ENCODE peak calls at places on chromosomes 4 and X, in nine cellular contexts. One of them, this sample, is unnamed.

GRCh38 chrX:112889400-112889799 is 48.8 kb upstream of the AMOT start:
- DNase-seq in CD8-positive, alpha-beta T cell: no peak
- DNase-seq in SK-N-SH: no peak
- DNase-seq in type B pancreatic cell: no peak
- DNase-seq in H9: no peak
- DNase-seq in mesothelial cell of epicardium: no peak
- DNase-seq in tibial artery: no peak
- DNase-seq in AG04450: no peak
- DNase-seq in heart right ventricle: no peak
- DNase-seq in this sample: no peak

GRCh38 chr4:27278615-27279014 is 418.0 kb downstream of the STIM2 start:
- DNase-seq in H9: peak
- DNase-seq in tibial artery: no peak
- DNase-seq in mesothelial cell of epicardium: peak
- DNase-seq in AG04450: no peak
- DNase-seq in heart right ventricle: no peak
- DNase-seq in type B pancreatic cell: peak
- DNase-seq in SK-N-SH: no peak
- DNase-seq in CD8-positive, alpha-beta T cell: no peak
- DNase-seq in this sample: no peak

GRCh38 chrX:39857780-39858179 is 240.0 kb downstream of the BCOR start:
- DNase-seq in CD8-positive, alpha-beta T cell: no peak
- DNase-seq in heart right ventricle: no peak
- DNase-seq in mesothelial cell of epicardium: no peak
- DNase-seq in AG04450: no peak
- DNase-seq in SK-N-SH: no peak
- DNase-seq in H9: no peak
- DNase-seq in tibial artery: no peak
- DNase-seq in type B pancreatic cell: no peak
- DNase-seq in this sample: no peak

GRCh38 chrX:40144576-40144975 is 46.8 kb upstream of the BCOR start:
- DNase-seq in tibial artery: no peak
- DNase-seq in type B pancreatic cell: no peak
- DNase-seq in CD8-positive, alpha-beta T cell: no peak
- DNase-seq in heart right ventricle: no peak
- DNase-seq in AG04450: no peak
- DNase-seq in H9: peak
- DNase-seq in SK-N-SH: no peak
- DNase-seq in mesothelial cell of epicardium: no peak
- DNase-seq in this sample: no peak

GRCh38 chr4:145779319-145779801 is 99.4 kb downstream of the C4orf51 start:
- DNase-seq in type B pancreatic cell: no peak
- DNase-seq in CD8-positive, alpha-beta T cell: no peak
- DNase-seq in heart right ventricle: no peak
- DNase-seq in SK-N-SH: no peak
- DNase-seq in AG04450: no peak
- DNase-seq in tibial artery: no peak
- DNase-seq in mesothelial cell of epicardium: no peak
- DNase-seq in H9: no peak
- DNase-seq in this sample: no peak

GRCh38 chr4:185143596-185143969 is 517 bp downstream of the SLC25A4 start:
- DNase-seq in tibial artery: peak
- DNase-seq in SK-N-SH: peak
- DNase-seq in CD8-positive, alpha-beta T cell: peak
- DNase-seq in heart right ventricle: peak
- DNase-seq in mesothelial cell of epicardium: no peak
- DNase-seq in AG04450: no peak
- DNase-seq in H9: no peak
- DNase-seq in type B pancreatic cell: no peak
- DNase-seq in this sample: no peak

GRCh38 chrX:1587161-1587560 is 4.2 kb upstream of the AKAP17A start:
- DNase-seq in CD8-positive, alpha-beta T cell: no peak
- DNase-seq in tibial artery: no peak
- DNase-seq in SK-N-SH: no peak
- DNase-seq in mesothelial cell of epicardium: no peak
- DNase-seq in type B pancreatic cell: no peak
- DNase-seq in heart right ventricle: no peak
- DNase-seq in AG04450: no peak
- DNase-seq in H9: no peak
- DNase-seq in this sample: no peak

GRCh38 chrX:149131780-149132179 is 373.3 kb downstream of the IDS start:
- DNase-seq in SK-N-SH: no peak
- DNase-seq in tibial artery: no peak
- DNase-seq in AG04450: no peak
- DNase-seq in heart right ventricle: no peak
- DNase-seq in type B pancreatic cell: no peak
- DNase-seq in H9: no peak
- DNase-seq in mesothelial cell of epicardium: no peak
- DNase-seq in CD8-positive, alpha-beta T cell: no peak
- DNase-seq in this sample: no peak

GRCh38 chr4:706834-707598 is 1.4 kb downstream of the PCGF3 start:
- DNase-seq in AG04450: no peak
- DNase-seq in H9: no peak
- DNase-seq in SK-N-SH: no peak
- DNase-seq in mesothelial cell of epicardium: no peak
- DNase-seq in tibial artery: no peak
- DNase-seq in type B pancreatic cell: no peak
- DNase-seq in heart right ventricle: no peak
- DNase-seq in CD8-positive, alpha-beta T cell: no peak
- DNase-seq in this sample: no peak

GRCh38 chrX:40719218-40719617 is 16.1 kb downstream of the MED14 start:
- DNase-seq in heart right ventricle: no peak
- DNase-seq in H9: no peak
- DNase-seq in AG04450: peak
- DNase-seq in mesothelial cell of epicardium: no peak
- DNase-seq in tibial artery: no peak
- DNase-seq in type B pancreatic cell: no peak
- DNase-seq in CD8-positive, alpha-beta T cell: no peak
- DNase-seq in SK-N-SH: no peak
- DNase-seq in this sample: no peak

GRCh38 chrX:447052-447451 is 60.3 kb upstream of the PPP2R3B start:
- DNase-seq in mesothelial cell of epicardium: no peak
- DNase-seq in AG04450: no peak
- DNase-seq in type B pancreatic cell: no peak
- DNase-seq in tibial artery: no peak
- DNase-seq in heart right ventricle: no peak
- DNase-seq in CD8-positive, alpha-beta T cell: no peak
- DNase-seq in SK-N-SH: no peak
- DNase-seq in H9: no peak
- DNase-seq in this sample: no peak

GRCh38 chr4:154164931-154165839 is 326.4 kb downstream of the DCHS2 start:
- DNase-seq in AG04450: peak
- DNase-seq in tibial artery: peak
- DNase-seq in mesothelial cell of epicardium: no peak
- DNase-seq in CD8-positive, alpha-beta T cell: no peak
- DNase-seq in type B pancreatic cell: no peak
- DNase-seq in SK-N-SH: no peak
- DNase-seq in heart right ventricle: no peak
- DNase-seq in H9: no peak
- DNase-seq in this sample: no peak

GRCh38 chr4:160406426-160406825 is 1303.5 kb downstream of the RAPGEF2 start:
- DNase-seq in SK-N-SH: no peak
- DNase-seq in AG04450: no peak
- DNase-seq in CD8-positive, alpha-beta T cell: no peak
- DNase-seq in heart right ventricle: no peak
- DNase-seq in tibial artery: no peak
- DNase-seq in mesothelial cell of epicardium: no peak
- DNase-seq in H9: no peak
- DNase-seq in type B pancreatic cell: no peak
- DNase-seq in this sample: no peak

GRCh38 chrX:11100281-11101035 is 10.7 kb upstream of the HCCS start:
- DNase-seq in tibial artery: no peak
- DNase-seq in AG04450: peak
- DNase-seq in SK-N-SH: peak
- DNase-seq in heart right ventricle: peak
- DNase-seq in CD8-positive, alpha-beta T cell: no peak
- DNase-seq in type B pancreatic cell: no peak
- DNase-seq in mesothelial cell of epicardium: no peak
- DNase-seq in H9: peak
- DNase-seq in this sample: no peak

GRCh38 chr4:33924239-33924638 is 2320.1 kb downstream of the ARAP2 start:
- DNase-seq in heart right ventricle: no peak
- DNase-seq in SK-N-SH: no peak
- DNase-seq in mesothelial cell of epicardium: no peak
- DNase-seq in AG04450: peak
- DNase-seq in H9: peak
- DNase-seq in tibial artery: no peak
- DNase-seq in type B pancreatic cell: no peak
- DNase-seq in CD8-positive, alpha-beta T cell: no peak
- DNase-seq in this sample: no peak

GRCh38 chr4:150722908-150723362 is 141.0 kb downstream of the MAB21L2 start:
- DNase-seq in AG04450: no peak
- DNase-seq in SK-N-SH: no peak
- DNase-seq in H9: peak
- DNase-seq in tibial artery: peak
- DNase-seq in CD8-positive, alpha-beta T cell: no peak
- DNase-seq in heart right ventricle: peak
- DNase-seq in type B pancreatic cell: no peak
- DNase-seq in mesothelial cell of epicardium: no peak
- DNase-seq in this sample: no peak

GRCh38 chr4:26787461-26788340 is 72.9 kb upstream of the STIM2 start:
- DNase-seq in CD8-positive, alpha-beta T cell: peak
- DNase-seq in H9: peak
- DNase-seq in mesothelial cell of epicardium: no peak
- DNase-seq in SK-N-SH: no peak
- DNase-seq in heart right ventricle: peak
- DNase-seq in tibial artery: no peak
- DNase-seq in AG04450: no peak
- DNase-seq in type B pancreatic cell: no peak
- DNase-seq in this sample: no peak

GRCh38 chrX:54776987-54777672 is 20.9 kb downstream of the ITIH6 start:
- DNase-seq in AG04450: no peak
- DNase-seq in SK-N-SH: no peak
- DNase-seq in tibial artery: no peak
- DNase-seq in H9: no peak
- DNase-seq in CD8-positive, alpha-beta T cell: no peak
- DNase-seq in type B pancreatic cell: no peak
- DNase-seq in heart right ventricle: no peak
- DNase-seq in mesothelial cell of epicardium: no peak
- DNase-seq in this sample: no peak

GRCh38 chr4:147059064-147059731 is 113.5 kb upstream of the TTC29 start:
- DNase-seq in mesothelial cell of epicardium: no peak
- DNase-seq in H9: no peak
- DNase-seq in AG04450: no peak
- DNase-seq in SK-N-SH: no peak
- DNase-seq in heart right ventricle: no peak
- DNase-seq in tibial artery: no peak
- DNase-seq in CD8-positive, alpha-beta T cell: no peak
- DNase-seq in type B pancreatic cell: no peak
- DNase-seq in this sample: no peak

GRCh38 chr4:82839624-82840023 is 41.0 kb upstream of the SCD5 start:
- DNase-seq in mesothelial cell of epicardium: no peak
- DNase-seq in tibial artery: no peak
- DNase-seq in CD8-positive, alpha-beta T cell: no peak
- DNase-seq in type B pancreatic cell: no peak
- DNase-seq in SK-N-SH: no peak
- DNase-seq in heart right ventricle: no peak
- DNase-seq in H9: no peak
- DNase-seq in AG04450: no peak
- DNase-seq in this sample: no peak

GRCh38 chr4:122711893-122712292 is 20.6 kb upstream of the BBS12 start:
- DNase-seq in type B pancreatic cell: no peak
- DNase-seq in tibial artery: no peak
- DNase-seq in heart right ventricle: no peak
- DNase-seq in SK-N-SH: no peak
- DNase-seq in mesothelial cell of epicardium: no peak
- DNase-seq in AG04450: no peak
- DNase-seq in H9: no peak
- DNase-seq in CD8-positive, alpha-beta T cell: no peak
- DNase-seq in this sample: no peak

GRCh38 chrX:109840585-109840984 is 107.5 kb upstream of the ACSL4 start:
- DNase-seq in CD8-positive, alpha-beta T cell: no peak
- DNase-seq in mesothelial cell of epicardium: no peak
- DNase-seq in tibial artery: peak
- DNase-seq in SK-N-SH: no peak
- DNase-seq in AG04450: peak
- DNase-seq in H9: no peak
- DNase-seq in heart right ventricle: peak
- DNase-seq in type B pancreatic cell: no peak
- DNase-seq in this sample: peak

GRCh38 chr4:136680761-136681160 is 851.5 kb downstream of the PCDH18 start:
- DNase-seq in H9: no peak
- DNase-seq in type B pancreatic cell: no peak
- DNase-seq in mesothelial cell of epicardium: no peak
- DNase-seq in heart right ventricle: no peak
- DNase-seq in tibial artery: no peak
- DNase-seq in CD8-positive, alpha-beta T cell: no peak
- DNase-seq in SK-N-SH: no peak
- DNase-seq in AG04450: no peak
- DNase-seq in this sample: no peak
- TF ChIP-seq CTCF in H9: no peak
- TF ChIP-seq CTCF in type B pancreatic cell: no peak
- TF ChIP-seq CTCF in mesothelial cell of epicardium: no peak
- TF ChIP-seq CTCF in heart right ventricle: no peak
- TF ChIP-seq CTCF in tibial artery: no peak
- TF ChIP-seq CTCF in CD8-positive, alpha-beta T cell: no peak
- TF ChIP-seq CTCF in SK-N-SH: no peak
- TF ChIP-seq CTCF in AG04450: no peak
- TF ChIP-seq CTCF in this sample: no peak

GRCh38 chrX:132820675-132821074 is 137.8 kb downstream of the HS6ST2 start:
- DNase-seq in SK-N-SH: no peak
- DNase-seq in tibial artery: no peak
- DNase-seq in AG04450: no peak
- DNase-seq in type B pancreatic cell: no peak
- DNase-seq in CD8-positive, alpha-beta T cell: no peak
- DNase-seq in mesothelial cell of epicardium: no peak
- DNase-seq in heart right ventricle: no peak
- DNase-seq in H9: no peak
- DNase-seq in this sample: no peak
- TF ChIP-seq CTCF in SK-N-SH: no peak
- TF ChIP-seq CTCF in tibial artery: no peak
- TF ChIP-seq CTCF in AG04450: no peak
- TF ChIP-seq CTCF in type B pancreatic cell: no peak
- TF ChIP-seq CTCF in CD8-positive, alpha-beta T cell: no peak
- TF ChIP-seq CTCF in mesothelial cell of epicardium: no peak
- TF ChIP-seq CTCF in heart right ventricle: no peak
- TF ChIP-seq CTCF in H9: no peak
- TF ChIP-seq CTCF in this sample: no peak

GRCh38 chrX:129689881-129690280 is 35.1 kb upstream of the APLN start:
- DNase-seq in tibial artery: no peak
- DNase-seq in heart right ventricle: no peak
- DNase-seq in type B pancreatic cell: no peak
- DNase-seq in H9: no peak
- DNase-seq in AG04450: no peak
- DNase-seq in mesothelial cell of epicardium: no peak
- DNase-seq in CD8-positive, alpha-beta T cell: no peak
- DNase-seq in SK-N-SH: no peak
- DNase-seq in this sample: no peak
- TF ChIP-seq CTCF in tibial artery: no peak
- TF ChIP-seq CTCF in heart right ventricle: no peak
- TF ChIP-seq CTCF in type B pancreatic cell: no peak
- TF ChIP-seq CTCF in H9: no peak
- TF ChIP-seq CTCF in AG04450: no peak
- TF ChIP-seq CTCF in mesothelial cell of epicardium: no peak
- TF ChIP-seq CTCF in CD8-positive, alpha-beta T cell: no peak
- TF ChIP-seq CTCF in SK-N-SH: no peak
- TF ChIP-seq CTCF in this sample: no peak

DNA sequence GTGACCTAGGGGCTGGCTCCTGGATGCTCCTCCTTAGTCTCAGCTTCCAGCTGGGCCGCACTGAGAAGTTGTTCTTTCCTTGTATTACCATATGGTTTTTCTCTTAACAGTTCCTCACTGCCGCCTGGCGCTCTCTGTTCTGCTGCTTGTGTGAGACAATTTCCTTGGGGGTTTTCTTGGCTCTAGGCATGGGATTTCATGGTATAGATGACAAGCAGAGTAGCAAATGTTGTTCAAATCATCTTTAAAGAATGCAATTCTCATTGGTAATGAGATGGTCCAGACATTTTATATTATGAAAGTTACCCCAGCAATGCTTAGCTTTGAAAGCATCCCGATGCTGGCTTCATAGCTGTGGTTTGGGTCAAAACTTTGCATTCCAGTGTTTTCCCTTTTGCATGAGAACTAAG is 37.6 kb downstream of the SEPTIN11 start:
- DNase-seq in SK-N-SH: no peak
- DNase-seq in type B pancreatic cell: no peak
- DNase-seq in AG04450: peak
- DNase-seq in heart right ventricle: peak
- DNase-seq in tibial artery: no peak
- DNase-seq in H9: no peak
- DNase-seq in mesothelial cell of epicardium: no peak
- DNase-seq in CD8-positive, alpha-beta T cell: no peak
- DNase-seq in this sample: no peak
- TF ChIP-seq CTCF in SK-N-SH: no peak
- TF ChIP-seq CTCF in type B pancreatic cell: no peak
- TF ChIP-seq CTCF in AG04450: peak
- TF ChIP-seq CTCF in heart right ventricle: no peak
- TF ChIP-seq CTCF in tibial artery: no peak
- TF ChIP-seq CTCF in H9: no peak
- TF ChIP-seq CTCF in mesothelial cell of epicardium: no peak
- TF ChIP-seq CTCF in CD8-positive, alpha-beta T cell: no peak
- TF ChIP-seq CTCF in this sample: no peak